ENCODE peak calls at places on chromosomes 4 and X, in eight cellular contexts. One of them, this sample, is unnamed. For H3K4me1, the result is how much of the 10 kb centered on the place peaks cover.

GRCh38 chrX:23374291-23374690 is 39.6 kb downstream of the PTCHD1 start:
- DNase-seq in heart left ventricle: no peak
- DNase-seq in mesendoderm: no peak
- DNase-seq in left lung: no peak
- DNase-seq in OCI-LY7: no peak
- DNase-seq in ovary: no peak
- DNase-seq in neuronal stem cell: no peak
- DNase-seq in naive thymus-derived CD4-positive, alpha-beta T cell: no peak
- DNase-seq in this sample: no peak

GRCh38 chrX:45083314-45083713 is 117.4 kb downstream of the DIPK2B start:
- DNase-seq in left lung: no peak
- DNase-seq in heart left ventricle: no peak
- DNase-seq in neuronal stem cell: no peak
- DNase-seq in OCI-LY7: no peak
- DNase-seq in mesendoderm: no peak
- DNase-seq in ovary: no peak
- DNase-seq in naive thymus-derived CD4-positive, alpha-beta T cell: peak
- DNase-seq in this sample: no peak

GRCh38 chrX:17414839-17415238 is 39.8 kb downstream of the NHS start:
- DNase-seq in left lung: no peak
- DNase-seq in heart left ventricle: peak
- DNase-seq in OCI-LY7: no peak
- DNase-seq in neuronal stem cell: no peak
- DNase-seq in mesendoderm: peak
- DNase-seq in naive thymus-derived CD4-positive, alpha-beta T cell: no peak
- DNase-seq in ovary: no peak
- DNase-seq in this sample: peak

GRCh38 chr4:22348410-22348809 is 167.5 kb downstream of the ADGRA3 start:
- DNase-seq in neuronal stem cell: no peak
- DNase-seq in naive thymus-derived CD4-positive, alpha-beta T cell: no peak
- DNase-seq in OCI-LY7: no peak
- DNase-seq in mesendoderm: peak
- DNase-seq in ovary: no peak
- DNase-seq in left lung: no peak
- DNase-seq in heart left ventricle: no peak
- DNase-seq in this sample: no peak

GRCh38 chr4:152937535-152938236 is 1.6 kb downstream of the FHDC1 start:
- DNase-seq in left lung: peak
- DNase-seq in OCI-LY7: no peak
- DNase-seq in neuronal stem cell: peak
- DNase-seq in ovary: no peak
- DNase-seq in naive thymus-derived CD4-positive, alpha-beta T cell: peak
- DNase-seq in heart left ventricle: peak
- DNase-seq in mesendoderm: no peak
- DNase-seq in this sample: peak

GRCh38 chrX:12210196-12210815 is 72.0 kb downstream of the FRMPD4 start:
- DNase-seq in heart left ventricle: peak
- DNase-seq in OCI-LY7: no peak
- DNase-seq in mesendoderm: no peak
- DNase-seq in left lung: no peak
- DNase-seq in naive thymus-derived CD4-positive, alpha-beta T cell: no peak
- DNase-seq in neuronal stem cell: no peak
- DNase-seq in ovary: no peak
- DNase-seq in this sample: no peak

GRCh38 chrX:16711219-16712115 is 1.0 kb downstream of the CTPS2 start:
- DNase-seq in heart left ventricle: peak
- DNase-seq in mesendoderm: no peak
- DNase-seq in neuronal stem cell: peak
- DNase-seq in naive thymus-derived CD4-positive, alpha-beta T cell: no peak
- DNase-seq in OCI-LY7: peak
- DNase-seq in ovary: no peak
- DNase-seq in left lung: no peak
- DNase-seq in this sample: peak

GRCh38 chr4:129498626-129499025 is 402.7 kb downstream of the C4orf33 start:
- DNase-seq in mesendoderm: no peak
- DNase-seq in OCI-LY7: no peak
- DNase-seq in naive thymus-derived CD4-positive, alpha-beta T cell: no peak
- DNase-seq in ovary: no peak
- DNase-seq in left lung: no peak
- DNase-seq in heart left ventricle: no peak
- DNase-seq in neuronal stem cell: no peak
- DNase-seq in this sample: no peak

GRCh38 chr4:169202143-169202699 is 68.5 kb downstream of the SH3RF1 start:
- DNase-seq in heart left ventricle: no peak
- DNase-seq in ovary: no peak
- DNase-seq in neuronal stem cell: no peak
- DNase-seq in mesendoderm: no peak
- DNase-seq in left lung: no peak
- DNase-seq in naive thymus-derived CD4-positive, alpha-beta T cell: no peak
- DNase-seq in OCI-LY7: no peak
- DNase-seq in this sample: no peak
- H3K4me1 ChIP-seq in heart left ventricle: under half
- H3K4me1 ChIP-seq in ovary: under half
- H3K4me1 ChIP-seq in neuronal stem cell: under half
- H3K4me1 ChIP-seq in mesendoderm: under half
- H3K4me1 ChIP-seq in left lung: under half
- H3K4me1 ChIP-seq in naive thymus-derived CD4-positive, alpha-beta T cell: under half
- H3K4me1 ChIP-seq in OCI-LY7: under half
- H3K4me1 ChIP-seq in this sample: under half

DNA sequence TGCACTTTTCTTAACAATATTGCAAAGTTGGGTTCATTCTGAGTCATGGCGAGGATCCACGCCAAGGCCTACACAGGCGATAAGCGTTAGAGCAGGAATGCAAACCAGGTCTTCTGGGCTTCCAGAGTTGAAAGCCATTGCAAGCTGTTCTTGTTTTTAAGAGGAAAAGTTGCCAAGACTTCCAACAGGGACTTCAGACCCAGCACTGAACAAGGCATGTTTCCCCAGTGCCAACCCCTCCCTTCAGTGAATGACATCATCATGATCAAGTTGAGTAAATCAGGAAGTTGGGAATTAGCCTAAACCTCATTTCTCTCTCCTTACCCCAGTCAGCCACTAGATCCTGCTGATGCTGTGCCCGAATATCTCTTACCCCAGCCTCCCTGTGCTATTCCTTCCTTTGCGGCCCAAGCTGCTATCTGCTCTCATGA is 355.1 kb downstream of the HS3ST1 start:
- DNase-seq in naive thymus-derived CD4-positive, alpha-beta T cell: no peak
- DNase-seq in mesendoderm: peak
- DNase-seq in neuronal stem cell: no peak
- DNase-seq in ovary: peak
- DNase-seq in left lung: no peak
- DNase-seq in OCI-LY7: no peak
- DNase-seq in heart left ventricle: peak
- DNase-seq in this sample: peak
- H3K4me1 ChIP-seq in naive thymus-derived CD4-positive, alpha-beta T cell: under half
- H3K4me1 ChIP-seq in mesendoderm: under half
- H3K4me1 ChIP-seq in neuronal stem cell: under half
- H3K4me1 ChIP-seq in ovary: under half
- H3K4me1 ChIP-seq in left lung: under half
- H3K4me1 ChIP-seq in OCI-LY7: under half
- H3K4me1 ChIP-seq in heart left ventricle: under half
- H3K4me1 ChIP-seq in this sample: under half

DNA sequence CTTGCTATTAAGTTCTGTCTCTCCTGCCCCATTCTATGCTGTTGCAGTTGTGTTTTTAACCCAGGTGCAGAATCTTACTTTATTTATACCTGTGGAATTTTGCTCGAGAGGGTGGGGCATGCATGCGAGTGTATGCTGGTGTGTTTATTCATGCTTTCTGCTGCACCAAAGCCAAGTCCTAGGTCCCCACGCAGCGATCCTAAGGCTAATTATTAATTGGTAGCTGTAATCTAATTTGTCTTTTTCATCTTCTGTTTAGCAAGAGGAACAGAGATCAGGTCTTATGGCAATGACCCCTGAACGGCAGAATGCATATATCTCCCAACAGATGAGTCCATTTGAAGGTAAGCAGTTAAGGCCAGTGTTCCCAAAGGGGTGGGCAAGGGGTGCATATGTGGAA is 58.7 kb upstream of the MTM1 start:
- DNase-seq in neuronal stem cell: no peak
- DNase-seq in ovary: no peak
- DNase-seq in left lung: no peak
- DNase-seq in naive thymus-derived CD4-positive, alpha-beta T cell: no peak
- DNase-seq in OCI-LY7: no peak
- DNase-seq in heart left ventricle: no peak
- DNase-seq in mesendoderm: no peak
- DNase-seq in this sample: no peak
- H3K4me1 ChIP-seq in neuronal stem cell: under half
- H3K4me1 ChIP-seq in ovary: under half
- H3K4me1 ChIP-seq in left lung: under half
- H3K4me1 ChIP-seq in naive thymus-derived CD4-positive, alpha-beta T cell: under half
- H3K4me1 ChIP-seq in OCI-LY7: under half
- H3K4me1 ChIP-seq in heart left ventricle: under half
- H3K4me1 ChIP-seq in mesendoderm: under half
- H3K4me1 ChIP-seq in this sample: under half

DNA sequence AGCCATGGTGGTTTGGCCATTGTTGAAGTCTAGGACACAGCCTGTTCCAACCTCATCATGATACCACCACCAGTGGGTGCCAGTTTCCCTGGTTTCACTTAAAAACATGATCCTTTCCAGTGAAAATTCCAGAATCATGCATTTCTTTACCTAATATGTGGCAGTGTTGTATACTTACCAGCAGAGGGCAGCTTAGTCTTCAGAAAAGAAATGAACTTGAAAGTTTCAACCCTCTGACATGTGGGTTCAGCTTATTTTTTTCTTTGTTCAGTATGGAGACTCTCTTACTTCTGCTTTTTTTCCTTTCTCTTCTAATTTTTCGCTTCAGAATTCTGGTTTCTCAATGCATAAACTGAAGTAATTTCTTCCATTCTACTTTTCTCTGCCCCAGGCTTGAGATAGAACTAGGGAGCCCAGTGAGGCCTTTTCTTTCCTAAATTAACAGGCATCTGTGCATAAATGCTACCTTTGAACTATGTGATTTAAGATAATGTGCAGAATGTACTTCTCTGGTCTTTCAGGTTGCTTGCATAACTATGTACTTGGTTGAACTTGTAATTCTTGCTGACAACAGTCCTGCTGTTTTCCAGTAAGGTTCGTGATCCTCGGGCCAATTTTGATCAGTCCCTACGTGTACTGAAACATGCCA is 10.7 kb downstream of the LIAS start:
- DNase-seq in neuronal stem cell: peak
- DNase-seq in ovary: peak
- DNase-seq in mesendoderm: peak
- DNase-seq in left lung: no peak
- DNase-seq in OCI-LY7: peak
- DNase-seq in heart left ventricle: no peak
- DNase-seq in naive thymus-derived CD4-positive, alpha-beta T cell: peak
- DNase-seq in this sample: peak
- H3K4me1 ChIP-seq in neuronal stem cell: under half
- H3K4me1 ChIP-seq in ovary: under half
- H3K4me1 ChIP-seq in mesendoderm: under half
- H3K4me1 ChIP-seq in left lung: under half
- H3K4me1 ChIP-seq in OCI-LY7: under half
- H3K4me1 ChIP-seq in heart left ventricle: under half
- H3K4me1 ChIP-seq in naive thymus-derived CD4-positive, alpha-beta T cell: under half
- H3K4me1 ChIP-seq in this sample: under half

GRCh38 chr4:184350964-184351363 is 123.4 kb downstream of the IRF2 start:
- DNase-seq in naive thymus-derived CD4-positive, alpha-beta T cell: no peak
- DNase-seq in left lung: no peak
- DNase-seq in heart left ventricle: no peak
- DNase-seq in mesendoderm: no peak
- DNase-seq in OCI-LY7: no peak
- DNase-seq in ovary: no peak
- DNase-seq in neuronal stem cell: no peak
- DNase-seq in this sample: no peak
- H3K4me1 ChIP-seq in naive thymus-derived CD4-positive, alpha-beta T cell: under half
- H3K4me1 ChIP-seq in left lung: under half
- H3K4me1 ChIP-seq in heart left ventricle: half or more
- H3K4me1 ChIP-seq in mesendoderm: under half
- H3K4me1 ChIP-seq in OCI-LY7: half or more
- H3K4me1 ChIP-seq in ovary: under half
- H3K4me1 ChIP-seq in neuronal stem cell: under half
- H3K4me1 ChIP-seq in this sample: under half

GRCh38 chr4:6275351-6275750 is 5.7 kb downstream of the WFS1 start:
- DNase-seq in ovary: no peak
- DNase-seq in heart left ventricle: no peak
- DNase-seq in left lung: no peak
- DNase-seq in naive thymus-derived CD4-positive, alpha-beta T cell: no peak
- DNase-seq in OCI-LY7: peak
- DNase-seq in mesendoderm: no peak
- DNase-seq in neuronal stem cell: no peak
- DNase-seq in this sample: no peak
- H3K4me1 ChIP-seq in ovary: half or more
- H3K4me1 ChIP-seq in heart left ventricle: half or more
- H3K4me1 ChIP-seq in left lung: under half
- H3K4me1 ChIP-seq in naive thymus-derived CD4-positive, alpha-beta T cell: under half
- H3K4me1 ChIP-seq in OCI-LY7: half or more
- H3K4me1 ChIP-seq in mesendoderm: under half
- H3K4me1 ChIP-seq in neuronal stem cell: under half
- H3K4me1 ChIP-seq in this sample: under half

GRCh38 chr4:53137468-53137867 is 228.4 kb downstream of the SCFD2 start:
- DNase-seq in neuronal stem cell: no peak
- DNase-seq in naive thymus-derived CD4-positive, alpha-beta T cell: no peak
- DNase-seq in ovary: no peak
- DNase-seq in heart left ventricle: no peak
- DNase-seq in OCI-LY7: no peak
- DNase-seq in mesendoderm: no peak
- DNase-seq in left lung: no peak
- DNase-seq in this sample: no peak

GRCh38 chr4:53147179-53147578 is 218.7 kb downstream of the SCFD2 start:
- DNase-seq in naive thymus-derived CD4-positive, alpha-beta T cell: no peak
- DNase-seq in left lung: no peak
- DNase-seq in neuronal stem cell: no peak
- DNase-seq in mesendoderm: no peak
- DNase-seq in ovary: no peak
- DNase-seq in OCI-LY7: no peak
- DNase-seq in heart left ventricle: no peak
- DNase-seq in this sample: no peak

GRCh38 chr4:53136954-53137353 is 228.9 kb downstream of the SCFD2 start:
- DNase-seq in OCI-LY7: no peak
- DNase-seq in ovary: no peak
- DNase-seq in mesendoderm: no peak
- DNase-seq in left lung: no peak
- DNase-seq in heart left ventricle: no peak
- DNase-seq in neuronal stem cell: no peak
- DNase-seq in naive thymus-derived CD4-positive, alpha-beta T cell: no peak
- DNase-seq in this sample: no peak

GRCh38 chr4:53141308-53141707 is 224.6 kb downstream of the SCFD2 start:
- DNase-seq in mesendoderm: no peak
- DNase-seq in OCI-LY7: no peak
- DNase-seq in naive thymus-derived CD4-positive, alpha-beta T cell: no peak
- DNase-seq in ovary: no peak
- DNase-seq in left lung: no peak
- DNase-seq in heart left ventricle: no peak
- DNase-seq in neuronal stem cell: no peak
- DNase-seq in this sample: no peak
- H3K4me1 ChIP-seq in mesendoderm: under half
- H3K4me1 ChIP-seq in OCI-LY7: under half
- H3K4me1 ChIP-seq in naive thymus-derived CD4-positive, alpha-beta T cell: under half
- H3K4me1 ChIP-seq in ovary: under half
- H3K4me1 ChIP-seq in left lung: under half
- H3K4me1 ChIP-seq in heart left ventricle: under half
- H3K4me1 ChIP-seq in neuronal stem cell: under half
- H3K4me1 ChIP-seq in this sample: under half

This sample was measured in GM23338.